ENCODE peak calls at places on chromosomes 16 and 17, in ten cellular contexts. One of them, this sample, is unnamed.

GRCh38 chr16:84827897-84828296 is 8.1 kb downstream of the CRISPLD2 start:
- DNase-seq in ACHN: no peak
- DNase-seq in activated naive CD4-positive, alpha-beta T cell treated with anti-CD3 and anti-CD28 coated beads, Interleukin-2, amount 50 U/mL, for 72 hours: no peak
- DNase-seq in BJ: no peak
- DNase-seq in HS-27A: no peak
- DNase-seq in SHP77: no peak
- DNase-seq in NCI-H226: no peak
- DNase-seq in left ventricle myocardium superior: no peak
- DNase-seq in fibroblast of the aortic adventitia: no peak
- DNase-seq in body of pancreas: no peak
- DNase-seq in this sample: no peak

GRCh38 chr16:8852534-8852933 is 16.3 kb downstream of the CARHSP1 start:
- DNase-seq in left ventricle myocardium superior: no peak
- DNase-seq in SHP77: no peak
- DNase-seq in activated naive CD4-positive, alpha-beta T cell treated with anti-CD3 and anti-CD28 coated beads, Interleukin-2, amount 50 U/mL, for 72 hours: no peak
- DNase-seq in NCI-H226: peak; percentile 60
- DNase-seq in BJ: no peak
- DNase-seq in body of pancreas: no peak
- DNase-seq in fibroblast of the aortic adventitia: no peak
- DNase-seq in ACHN: no peak
- DNase-seq in HS-27A: no peak
- DNase-seq in this sample: no peak

GRCh38 chr16:10870808-10871156 is 6.2 kb upstream of the CIITA start:
- DNase-seq in NCI-H226: no peak
- DNase-seq in BJ: no peak
- DNase-seq in HS-27A: no peak
- DNase-seq in activated naive CD4-positive, alpha-beta T cell treated with anti-CD3 and anti-CD28 coated beads, Interleukin-2, amount 50 U/mL, for 72 hours: no peak
- DNase-seq in ACHN: no peak
- DNase-seq in body of pancreas: no peak
- DNase-seq in fibroblast of the aortic adventitia: no peak
- DNase-seq in SHP77: no peak
- DNase-seq in left ventricle myocardium superior: no peak
- DNase-seq in this sample: no peak

GRCh38 chr17:32142857-32143524 is 689 bp downstream of the RHOT1 start:
- DNase-seq in HS-27A: no peak
- DNase-seq in NCI-H226: peak; percentile 73
- DNase-seq in fibroblast of the aortic adventitia: peak; percentile 69
- DNase-seq in left ventricle myocardium superior: peak; percentile 63
- DNase-seq in ACHN: peak; percentile 79
- DNase-seq in activated naive CD4-positive, alpha-beta T cell treated with anti-CD3 and anti-CD28 coated beads, Interleukin-2, amount 50 U/mL, for 72 hours: peak; percentile 21
- DNase-seq in BJ: no peak
- DNase-seq in SHP77: peak; percentile 45
- DNase-seq in body of pancreas: peak; percentile 90
- DNase-seq in this sample: no peak

GRCh38 chr16:25692307-25692706 is 548 bp downstream of the HS3ST4 start:
- DNase-seq in left ventricle myocardium superior: no peak
- DNase-seq in activated naive CD4-positive, alpha-beta T cell treated with anti-CD3 and anti-CD28 coated beads, Interleukin-2, amount 50 U/mL, for 72 hours: no peak
- DNase-seq in fibroblast of the aortic adventitia: no peak
- DNase-seq in BJ: no peak
- DNase-seq in NCI-H226: no peak
- DNase-seq in SHP77: no peak
- DNase-seq in ACHN: no peak
- DNase-seq in body of pancreas: peak; percentile 12
- DNase-seq in HS-27A: no peak
- DNase-seq in this sample: no peak

GRCh38 chr16:1561266-1561665 is 27.8 kb downstream of the TMEM204 start:
- DNase-seq in HS-27A: no peak
- DNase-seq in left ventricle myocardium superior: no peak
- DNase-seq in ACHN: no peak
- DNase-seq in body of pancreas: no peak
- DNase-seq in activated naive CD4-positive, alpha-beta T cell treated with anti-CD3 and anti-CD28 coated beads, Interleukin-2, amount 50 U/mL, for 72 hours: no peak
- DNase-seq in SHP77: no peak
- DNase-seq in NCI-H226: no peak
- DNase-seq in fibroblast of the aortic adventitia: no peak
- DNase-seq in BJ: no peak
- DNase-seq in this sample: no peak

GRCh38 chr17:9242497-9242881 is 221.2 kb downstream of the NTN1 start:
- DNase-seq in left ventricle myocardium superior: peak; percentile 57
- DNase-seq in NCI-H226: no peak
- DNase-seq in SHP77: no peak
- DNase-seq in body of pancreas: no peak
- DNase-seq in HS-27A: no peak
- DNase-seq in ACHN: no peak
- DNase-seq in BJ: no peak
- DNase-seq in activated naive CD4-positive, alpha-beta T cell treated with anti-CD3 and anti-CD28 coated beads, Interleukin-2, amount 50 U/mL, for 72 hours: no peak
- DNase-seq in fibroblast of the aortic adventitia: no peak
- DNase-seq in this sample: no peak

GRCh38 chr17:66967867-66968543 is 3.5 kb downstream of the CACNG4 start:
- DNase-seq in left ventricle myocardium superior: no peak
- DNase-seq in NCI-H226: no peak
- DNase-seq in body of pancreas: no peak
- DNase-seq in ACHN: no peak
- DNase-seq in activated naive CD4-positive, alpha-beta T cell treated with anti-CD3 and anti-CD28 coated beads, Interleukin-2, amount 50 U/mL, for 72 hours: no peak
- DNase-seq in BJ: no peak
- DNase-seq in fibroblast of the aortic adventitia: no peak
- DNase-seq in HS-27A: no peak
- DNase-seq in SHP77: no peak
- DNase-seq in this sample: no peak

GRCh38 chr17:78341559-78342437 is 18.1 kb downstream of the SOCS3 start:
- DNase-seq in SHP77: no peak
- DNase-seq in ACHN: peak; percentile 86
- DNase-seq in fibroblast of the aortic adventitia: peak; percentile 81
- DNase-seq in body of pancreas: peak; percentile 85
- DNase-seq in NCI-H226: peak; percentile 78
- DNase-seq in HS-27A: no peak
- DNase-seq in left ventricle myocardium superior: peak; percentile 92
- DNase-seq in BJ: no peak
- DNase-seq in activated naive CD4-positive, alpha-beta T cell treated with anti-CD3 and anti-CD28 coated beads, Interleukin-2, amount 50 U/mL, for 72 hours: no peak
- DNase-seq in this sample: no peak

GRCh38 chr17:80919331-80920284 is 72.0 kb upstream of the CHMP6 start:
- DNase-seq in HS-27A: no peak
- DNase-seq in body of pancreas: peak; percentile 6
- DNase-seq in left ventricle myocardium superior: no peak
- DNase-seq in ACHN: no peak
- DNase-seq in SHP77: no peak
- DNase-seq in NCI-H226: no peak
- DNase-seq in BJ: no peak
- DNase-seq in fibroblast of the aortic adventitia: no peak
- DNase-seq in activated naive CD4-positive, alpha-beta T cell treated with anti-CD3 and anti-CD28 coated beads, Interleukin-2, amount 50 U/mL, for 72 hours: no peak
- DNase-seq in this sample: no peak

GRCh38 chr17:3798273-3799180 is 2.5 kb downstream of the ITGAE start:
- DNase-seq in fibroblast of the aortic adventitia: no peak
- DNase-seq in ACHN: no peak
- DNase-seq in left ventricle myocardium superior: no peak
- DNase-seq in body of pancreas: no peak
- DNase-seq in activated naive CD4-positive, alpha-beta T cell treated with anti-CD3 and anti-CD28 coated beads, Interleukin-2, amount 50 U/mL, for 72 hours: no peak
- DNase-seq in SHP77: no peak
- DNase-seq in BJ: no peak
- DNase-seq in NCI-H226: no peak
- DNase-seq in HS-27A: no peak
- DNase-seq in this sample: no peak

GRCh38 chr16:2449118-2449517 is 10.8 kb upstream of the TEDC2 start:
- DNase-seq in NCI-H226: no peak
- DNase-seq in body of pancreas: no peak
- DNase-seq in HS-27A: no peak
- DNase-seq in BJ: no peak
- DNase-seq in fibroblast of the aortic adventitia: no peak
- DNase-seq in ACHN: no peak
- DNase-seq in activated naive CD4-positive, alpha-beta T cell treated with anti-CD3 and anti-CD28 coated beads, Interleukin-2, amount 50 U/mL, for 72 hours: no peak
- DNase-seq in left ventricle myocardium superior: no peak
- DNase-seq in SHP77: no peak
- DNase-seq in this sample: no peak

GRCh38 chr16:70778901-70779309 is 22.1 kb downstream of the VAC14 start:
- DNase-seq in left ventricle myocardium superior: peak; percentile 62
- DNase-seq in activated naive CD4-positive, alpha-beta T cell treated with anti-CD3 and anti-CD28 coated beads, Interleukin-2, amount 50 U/mL, for 72 hours: no peak
- DNase-seq in NCI-H226: peak; percentile 32
- DNase-seq in BJ: peak; percentile 67
- DNase-seq in body of pancreas: peak; percentile 42
- DNase-seq in ACHN: no peak
- DNase-seq in SHP77: peak; percentile 82
- DNase-seq in fibroblast of the aortic adventitia: peak; percentile 95
- DNase-seq in HS-27A: no peak
- DNase-seq in this sample: peak; percentile 73

GRCh38 chr17:39209317-39210092 is 9.4 kb downstream of the RPL19 start:
- DNase-seq in left ventricle myocardium superior: peak; percentile 84
- DNase-seq in ACHN: peak; percentile 32
- DNase-seq in fibroblast of the aortic adventitia: peak; percentile 50
- DNase-seq in activated naive CD4-positive, alpha-beta T cell treated with anti-CD3 and anti-CD28 coated beads, Interleukin-2, amount 50 U/mL, for 72 hours: peak; percentile 65
- DNase-seq in HS-27A: no peak
- DNase-seq in SHP77: no peak
- DNase-seq in body of pancreas: peak; percentile 42
- DNase-seq in BJ: no peak
- DNase-seq in NCI-H226: no peak
- DNase-seq in this sample: no peak

GRCh38 chr17:32828822-32829221 is 48.1 kb downstream of the MYO1D start:
- DNase-seq in NCI-H226: no peak
- DNase-seq in body of pancreas: no peak
- DNase-seq in SHP77: no peak
- DNase-seq in BJ: no peak
- DNase-seq in fibroblast of the aortic adventitia: peak; percentile 9
- DNase-seq in activated naive CD4-positive, alpha-beta T cell treated with anti-CD3 and anti-CD28 coated beads, Interleukin-2, amount 50 U/mL, for 72 hours: no peak
- DNase-seq in left ventricle myocardium superior: no peak
- DNase-seq in HS-27A: no peak
- DNase-seq in ACHN: peak; percentile 13
- DNase-seq in this sample: no peak

GRCh38 chr16:69316595-69317034 is 5.5 kb downstream of the VPS4A start:
- DNase-seq in left ventricle myocardium superior: no peak
- DNase-seq in ACHN: no peak
- DNase-seq in fibroblast of the aortic adventitia: no peak
- DNase-seq in HS-27A: no peak
- DNase-seq in BJ: no peak
- DNase-seq in NCI-H226: no peak
- DNase-seq in activated naive CD4-positive, alpha-beta T cell treated with anti-CD3 and anti-CD28 coated beads, Interleukin-2, amount 50 U/mL, for 72 hours: no peak
- DNase-seq in body of pancreas: peak; percentile 90
- DNase-seq in SHP77: no peak
- DNase-seq in this sample: no peak

GRCh38 chr16:2005646-2006045 is 4.0 kb downstream of the ZNF598 start:
- DNase-seq in HS-27A: no peak
- DNase-seq in activated naive CD4-positive, alpha-beta T cell treated with anti-CD3 and anti-CD28 coated beads, Interleukin-2, amount 50 U/mL, for 72 hours: no peak
- DNase-seq in left ventricle myocardium superior: no peak
- DNase-seq in SHP77: no peak
- DNase-seq in fibroblast of the aortic adventitia: no peak
- DNase-seq in NCI-H226: no peak
- DNase-seq in body of pancreas: peak; percentile 67
- DNase-seq in ACHN: no peak
- DNase-seq in BJ: no peak
- DNase-seq in this sample: no peak

GRCh38 chr17:34869636-34870035 is 91.6 kb downstream of the CCT6B start:
- DNase-seq in HS-27A: no peak
- DNase-seq in activated naive CD4-positive, alpha-beta T cell treated with anti-CD3 and anti-CD28 coated beads, Interleukin-2, amount 50 U/mL, for 72 hours: no peak
- DNase-seq in ACHN: no peak
- DNase-seq in body of pancreas: no peak
- DNase-seq in SHP77: no peak
- DNase-seq in BJ: no peak
- DNase-seq in left ventricle myocardium superior: no peak
- DNase-seq in fibroblast of the aortic adventitia: no peak
- DNase-seq in NCI-H226: no peak
- DNase-seq in this sample: no peak

GRCh38 chr17:79679631-79680340 is 51.0 kb upstream of the ENPP7 start:
- DNase-seq in BJ: no peak
- DNase-seq in activated naive CD4-positive, alpha-beta T cell treated with anti-CD3 and anti-CD28 coated beads, Interleukin-2, amount 50 U/mL, for 72 hours: no peak
- DNase-seq in body of pancreas: no peak
- DNase-seq in left ventricle myocardium superior: no peak
- DNase-seq in fibroblast of the aortic adventitia: no peak
- DNase-seq in SHP77: no peak
- DNase-seq in ACHN: no peak
- DNase-seq in NCI-H226: no peak
- DNase-seq in HS-27A: no peak
- DNase-seq in this sample: no peak

GRCh38 chr16:85569615-85570212 is 43.4 kb upstream of the GSE1 start:
- DNase-seq in ACHN: no peak
- DNase-seq in activated naive CD4-positive, alpha-beta T cell treated with anti-CD3 and anti-CD28 coated beads, Interleukin-2, amount 50 U/mL, for 72 hours: no peak
- DNase-seq in fibroblast of the aortic adventitia: no peak
- DNase-seq in HS-27A: no peak
- DNase-seq in NCI-H226: peak; percentile 50
- DNase-seq in SHP77: peak; percentile 61
- DNase-seq in BJ: no peak
- DNase-seq in body of pancreas: peak; percentile 62
- DNase-seq in left ventricle myocardium superior: no peak
- DNase-seq in this sample: peak; percentile 46

This sample was measured in AG09309.